ENCODE peak calls at places on chromosomes 5 and 9, in four cellular contexts. F is stimulated activated CD4-positive, alpha-beta T cell treated with anti-CD3 and anti-CD28 coated beads, Interleukin-1b, Interleukin-23, amount 100 ng/mL, for 1 hour; E is breast epithelium; I is RKO. O is an unnamed sample.

GRCh38 chr5:130710596-130710995 is 454.5 kb downstream of the HINT1 start:
- DNase-seq in I (no peak), E (no peak), F (no peak), O (no peak)

GRCh38 chr9:121649476-121650219 is 1.8 kb upstream of the DAB2IP start:
- DNase-seq in I (no peak), E (no peak), F (no peak), O (no peak)

GRCh38 chr5:10949856-10950630 is 189.0 kb upstream of the DAP start:
- DNase-seq in F (no peak), I (no peak), E (no peak), O (no peak)

GRCh38 chr5:115898656-115899055 is 56.9 kb downstream of the AP3S1 start:
- DNase-seq in I (no peak), F (no peak), E (no peak), O (peak; percentile 42)

GRCh38 chr5:108028411-108028810 is 353.5 kb downstream of the FBXL17 start:
- DNase-seq in F (no peak), I (peak; percentile 11), E (no peak), O (no peak)

GRCh38 chr5:135129307-135129706 is 95.3 kb upstream of the PITX1 start:
- DNase-seq in F (no peak), I (no peak), E (no peak), O (no peak)

GRCh38 chr5:26227245-26227644 is 811.1 kb downstream of the CDH9 start:
- DNase-seq in F (no peak), I (no peak), E (no peak), O (no peak)

GRCh38 chr5:136731241-136731885 is 366.0 kb upstream of the TRPC7 start:
- DNase-seq in E (no peak), I (no peak), F (no peak), O (no peak)

GRCh38 chr9:77903666-77904248 is 127.9 kb downstream of the GNAQ start:
- DNase-seq in E (no peak), F (no peak), I (no peak), O (no peak)

GRCh38 chr9:91474656-91475055 is 51.0 kb upstream of the NFIL3 start:
- DNase-seq in E (no peak), I (no peak), F (no peak), O (no peak)

GRCh38 chr5:147658293-147658932 is 124.1 kb downstream of the JAKMIP2 start:
- DNase-seq in I (no peak), E (no peak), F (no peak), O (no peak)

GRCh38 chr5:88934401-88934800 is 51.4 kb upstream of the MEF2C start:
- DNase-seq in E (no peak), I (no peak), F (no peak), O (no peak)